ENCODE peak calls at places on chromosomes 13 and 19, in five cellular contexts. One of them, this sample, is unnamed. For H3K4me1, the result is how much of the 10 kb centered on the place peaks cover.

GRCh38 chr19:45444318-45445041 is 20.8 kb upstream of the ERCC1 start:
- DNase-seq in A549: peak
- DNase-seq in K562: peak
- DNase-seq in transverse colon: peak
- DNase-seq in ovary: peak
- DNase-seq in this sample: peak

GRCh38 chr13:36158606-36159005 is 27.4 kb upstream of the DCLK1 start:
- DNase-seq in K562: no peak
- DNase-seq in transverse colon: no peak
- DNase-seq in A549: no peak
- DNase-seq in ovary: no peak
- DNase-seq in this sample: no peak

GRCh38 chr19:44570984-44571684 is 41.7 kb upstream of the CEACAM20 start:
- DNase-seq in A549: peak
- DNase-seq in transverse colon: peak
- DNase-seq in K562: peak
- DNase-seq in ovary: peak
- DNase-seq in this sample: peak

GRCh38 chr19:33039815-33040214 is 24.9 kb downstream of the RHPN2 start:
- DNase-seq in transverse colon: no peak
- DNase-seq in K562: no peak
- DNase-seq in A549: no peak
- DNase-seq in ovary: no peak
- DNase-seq in this sample: no peak

GRCh38 chr19:54653181-54653809 is 9.5 kb upstream of the LILRB4 start:
- DNase-seq in transverse colon: no peak
- DNase-seq in A549: peak
- DNase-seq in ovary: no peak
- DNase-seq in K562: peak
- DNase-seq in this sample: no peak

GRCh38 chr13:95536629-95537241 is 15.8 kb upstream of the CLDN10 start:
- DNase-seq in ovary: no peak
- DNase-seq in A549: no peak
- DNase-seq in transverse colon: no peak
- DNase-seq in K562: no peak
- DNase-seq in this sample: no peak

GRCh38 chr13:46295531-46296464 is 84.1 kb downstream of the LRRC63 start:
- DNase-seq in A549: no peak
- DNase-seq in transverse colon: peak
- DNase-seq in K562: no peak
- DNase-seq in ovary: no peak
- DNase-seq in this sample: no peak

GRCh38 chr13:112791662-112792440 is 102.0 kb downstream of the ATP11A start:
- DNase-seq in A549: no peak
- DNase-seq in ovary: no peak
- DNase-seq in transverse colon: no peak
- DNase-seq in K562: no peak
- DNase-seq in this sample: peak

GRCh38 chr13:105814219-105814901 is 721.1 kb downstream of the EFNB2 start:
- DNase-seq in ovary: no peak
- DNase-seq in K562: no peak
- DNase-seq in transverse colon: no peak
- DNase-seq in A549: no peak
- DNase-seq in this sample: no peak

DNA sequence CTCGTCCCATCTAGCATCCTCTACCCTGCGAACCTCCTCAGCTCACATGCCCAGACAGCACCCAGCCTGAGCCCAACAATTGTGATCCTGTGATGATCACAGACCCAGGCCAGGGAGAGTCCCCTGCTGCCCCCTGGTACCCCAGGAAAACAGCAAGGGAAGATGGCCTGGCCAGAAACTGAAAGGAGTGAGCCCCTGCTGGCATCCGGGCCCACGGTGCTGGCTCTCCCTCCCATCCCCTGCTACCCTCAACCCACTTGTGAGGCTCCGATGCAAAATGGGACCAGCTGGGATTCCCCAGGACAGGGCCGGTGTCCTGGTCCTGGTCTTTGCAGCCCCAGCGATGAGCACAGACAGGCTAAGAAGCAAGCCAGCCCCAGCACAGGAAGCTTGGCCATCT is 14.1 kb downstream of the RANBP3 start:
- DNase-seq in A549: no peak
- DNase-seq in K562: no peak
- DNase-seq in ovary: no peak
- DNase-seq in transverse colon: no peak
- DNase-seq in this sample: no peak
- TF ChIP-seq POLR2A in A549: no peak
- TF ChIP-seq POLR2A in K562: no peak
- TF ChIP-seq POLR2A in ovary: no peak
- TF ChIP-seq POLR2A in transverse colon: no peak
- TF ChIP-seq POLR2A in this sample: no peak

GRCh38 chr13:44276061-44276460 is 97.6 kb upstream of the SERP2 start:
- DNase-seq in A549: no peak
- DNase-seq in transverse colon: no peak
- DNase-seq in ovary: no peak
- DNase-seq in K562: no peak
- DNase-seq in this sample: no peak
- H3K4me1 ChIP-seq in A549: under half
- H3K4me1 ChIP-seq in transverse colon: under half
- H3K4me1 ChIP-seq in ovary: under half
- H3K4me1 ChIP-seq in K562: under half
- H3K4me1 ChIP-seq in this sample: under half

GRCh38 chr13:75762066-75762937 is 126.2 kb downstream of the LMO7 start:
- DNase-seq in ovary: no peak
- DNase-seq in A549: no peak
- DNase-seq in K562: no peak
- DNase-seq in transverse colon: no peak
- DNase-seq in this sample: peak
- TF ChIP-seq POLR2A in ovary: no peak
- TF ChIP-seq POLR2A in A549: no peak
- TF ChIP-seq POLR2A in K562: no peak
- TF ChIP-seq POLR2A in transverse colon: peak
- TF ChIP-seq POLR2A in this sample: peak

GRCh38 chr19:12786950-12787349 is 4.3 kb upstream of the JUNB start:
- DNase-seq in A549: no peak
- DNase-seq in ovary: peak
- DNase-seq in K562: no peak
- DNase-seq in transverse colon: no peak
- DNase-seq in this sample: peak

GRCh38 chr19:12786149-12786870 is 5.0 kb upstream of the JUNB start:
- DNase-seq in transverse colon: peak
- DNase-seq in A549: no peak
- DNase-seq in ovary: peak
- DNase-seq in K562: no peak
- DNase-seq in this sample: peak

GRCh38 chr19:12788025-12788681 is 3.1 kb upstream of the JUNB start:
- DNase-seq in transverse colon: no peak
- DNase-seq in ovary: no peak
- DNase-seq in A549: no peak
- DNase-seq in K562: no peak
- DNase-seq in this sample: no peak

GRCh38 chr19:12788682-12789097 is 2.6 kb upstream of the JUNB start:
- DNase-seq in transverse colon: peak
- DNase-seq in A549: no peak
- DNase-seq in K562: no peak
- DNase-seq in ovary: peak
- DNase-seq in this sample: peak

DNA sequence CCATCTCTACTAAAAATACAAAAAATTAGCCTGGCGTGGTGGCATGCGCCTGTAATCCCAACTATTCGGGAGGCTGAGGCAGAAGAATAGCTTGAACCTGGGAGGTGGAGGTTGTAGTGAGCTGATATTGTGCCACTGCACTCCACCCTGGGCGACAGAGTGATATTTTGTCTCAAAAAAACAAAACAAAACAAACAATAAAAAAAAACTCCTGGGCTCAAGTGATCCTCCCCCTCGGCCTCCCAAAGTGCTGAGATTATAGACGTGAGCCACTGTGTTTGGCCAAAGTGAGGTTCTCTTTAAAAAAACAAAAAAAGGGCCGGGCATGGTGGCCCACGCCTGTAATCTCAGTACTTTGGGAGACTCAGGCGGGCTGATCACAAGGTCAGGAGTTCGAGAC is 3.8 kb upstream of the JUNB start:
- DNase-seq in transverse colon: no peak
- DNase-seq in ovary: peak
- DNase-seq in A549: no peak
- DNase-seq in K562: no peak
- DNase-seq in this sample: peak
- H3K4me1 ChIP-seq in transverse colon: half or more
- H3K4me1 ChIP-seq in ovary: under half
- H3K4me1 ChIP-seq in A549: half or more
- H3K4me1 ChIP-seq in K562: half or more
- H3K4me1 ChIP-seq in this sample: half or more

GRCh38 chr13:99970761-99971575 is 599 bp downstream of the ZIC5 start:
- DNase-seq in A549: no peak
- DNase-seq in ovary: no peak
- DNase-seq in transverse colon: no peak
- DNase-seq in K562: peak
- DNase-seq in this sample: no peak
- TF ChIP-seq POLR2A in A549: peak
- TF ChIP-seq POLR2A in ovary: no peak
- TF ChIP-seq POLR2A in transverse colon: no peak
- TF ChIP-seq POLR2A in K562: no peak
- TF ChIP-seq POLR2A in this sample: no peak

DNA sequence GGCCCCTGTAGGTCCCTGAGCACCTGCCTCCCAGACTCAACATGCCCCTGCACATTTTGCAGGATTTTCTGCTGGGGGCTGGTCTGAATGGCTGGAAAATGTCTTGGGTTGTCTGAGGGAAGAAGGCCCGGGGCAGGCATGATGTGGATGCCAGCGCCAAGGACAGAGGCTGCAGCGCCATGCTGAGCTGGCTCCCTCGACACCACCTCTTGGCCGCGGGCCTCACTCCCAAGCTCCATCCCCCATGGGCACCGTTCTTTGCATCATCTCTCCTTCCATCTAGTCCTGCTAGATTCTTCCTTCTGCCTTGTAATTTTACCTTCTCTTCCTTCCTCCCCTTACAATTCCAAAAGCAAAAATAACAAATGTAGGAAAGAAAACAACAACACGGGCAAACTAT is 70.6 kb downstream of the ZIC5 start:
- DNase-seq in K562: no peak
- DNase-seq in ovary: no peak
- DNase-seq in transverse colon: no peak
- DNase-seq in A549: no peak
- DNase-seq in this sample: no peak
- H3K4me1 ChIP-seq in K562: under half
- H3K4me1 ChIP-seq in ovary: under half
- H3K4me1 ChIP-seq in transverse colon: under half
- H3K4me1 ChIP-seq in A549: under half
- H3K4me1 ChIP-seq in this sample: under half

GRCh38 chr13:27956576-27957300 is 12.4 kb downstream of the CDX2 start:
- DNase-seq in transverse colon: no peak
- DNase-seq in A549: no peak
- DNase-seq in K562: no peak
- DNase-seq in ovary: no peak
- DNase-seq in this sample: no peak

GRCh38 chr13:27953671-27954405 is 15.3 kb downstream of the CDX2 start:
- DNase-seq in transverse colon: peak
- DNase-seq in A549: peak
- DNase-seq in ovary: peak
- DNase-seq in K562: peak
- DNase-seq in this sample: peak

GRCh38 chr13:27952931-27953670 is 16.0 kb downstream of the CDX2 start:
- DNase-seq in transverse colon: peak
- DNase-seq in A549: no peak
- DNase-seq in K562: no peak
- DNase-seq in ovary: no peak
- DNase-seq in this sample: no peak

GRCh38 chr13:27955192-27955591 is 13.9 kb downstream of the CDX2 start:
- DNase-seq in A549: no peak
- DNase-seq in K562: no peak
- DNase-seq in ovary: no peak
- DNase-seq in transverse colon: no peak
- DNase-seq in this sample: no peak

DNA sequence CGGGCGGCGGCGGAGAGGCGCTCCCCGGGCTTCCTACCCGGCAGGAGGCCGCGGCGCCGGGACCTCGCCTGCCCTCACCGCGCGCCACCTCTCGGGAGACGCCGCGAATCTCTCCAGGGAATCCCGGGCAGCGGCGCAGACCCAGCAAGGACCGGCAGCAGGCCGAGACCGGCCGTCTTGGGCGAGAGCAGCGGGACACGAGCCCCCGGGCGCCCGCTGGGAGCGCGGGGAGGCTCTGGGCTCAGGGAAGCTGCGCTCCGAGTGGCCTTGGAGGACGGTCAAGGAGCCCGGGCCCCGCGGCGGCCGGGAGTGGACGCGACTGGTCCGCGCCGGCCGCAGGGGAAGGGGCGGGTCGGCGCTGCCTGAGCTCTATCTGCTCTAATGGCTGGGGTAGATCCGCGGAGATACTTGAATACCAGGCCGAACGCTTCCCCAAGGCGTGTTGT is 14.7 kb downstream of the CDX2 start:
- DNase-seq in K562: no peak
- DNase-seq in A549: peak
- DNase-seq in transverse colon: peak
- DNase-seq in ovary: peak
- DNase-seq in this sample: no peak
- TF ChIP-seq POLR2A in K562: no peak
- TF ChIP-seq POLR2A in A549: peak
- TF ChIP-seq POLR2A in transverse colon: peak
- TF ChIP-seq POLR2A in ovary: no peak
- TF ChIP-seq POLR2A in this sample: no peak

DNA sequence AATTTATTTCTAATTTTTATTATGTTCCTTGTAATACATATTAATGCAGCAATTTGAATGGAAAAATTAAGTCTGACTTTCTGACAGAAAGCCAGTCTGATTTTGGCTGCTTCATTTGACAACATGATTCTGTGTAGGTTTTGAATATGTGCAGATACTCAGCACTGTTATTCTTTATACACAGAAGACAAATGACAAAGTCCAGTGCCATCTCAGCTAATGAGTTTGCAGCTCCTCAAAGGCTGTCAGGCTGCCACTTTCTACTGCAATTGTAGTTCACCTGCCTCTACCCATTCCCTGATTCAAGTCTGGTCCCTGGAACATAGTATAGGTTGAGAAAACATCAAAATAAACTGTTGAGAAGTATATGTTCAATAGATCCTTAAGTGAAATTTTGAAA is 2.9 kb upstream of the CHAMP1 start:
- DNase-seq in transverse colon: no peak
- DNase-seq in K562: no peak
- DNase-seq in A549: no peak
- DNase-seq in ovary: no peak
- DNase-seq in this sample: no peak
- H3K4me1 ChIP-seq in transverse colon: under half
- H3K4me1 ChIP-seq in K562: under half
- H3K4me1 ChIP-seq in A549: under half
- H3K4me1 ChIP-seq in ovary: under half
- H3K4me1 ChIP-seq in this sample: under half

This sample was measured in thyroid gland.